ENCODE peak calls at places on chromosomes 6 and 20, in eight cellular contexts. J, X, T, O, G, H, A and V are unnamed samples.

GRCh38 chr20:17871181-17871580 is 97.4 kb downstream of the SNX5 start:
- DNase-seq in J (no peak), X (no peak), T (no peak), O (no peak), G (no peak), H (no peak), A (no peak), V (no peak)

GRCh38 chr6:89145962-89146747 is at the start of gene PM20D2:
- DNase-seq in J (peak), X (peak), T (peak), O (peak), G (no peak), H (peak), A (peak), V (peak)

GRCh38 chr6:112116215-112116614 is 28.8 kb downstream of the FAM229B start:
- DNase-seq in J (no peak), X (no peak), T (no peak), O (no peak), G (no peak), H (no peak), A (no peak), V (no peak)

GRCh38 chr6:104509355-104509754 is 350.4 kb downstream of the HACE1 start:
- DNase-seq in J (no peak), X (no peak), T (no peak), O (no peak), G (no peak), H (no peak), A (no peak), V (no peak)

GRCh38 chr20:50957276-50957675 is 1.1 kb downstream of the DPM1 start:
- DNase-seq in J (no peak), X (no peak), T (no peak), O (no peak), G (no peak), H (no peak), A (no peak), V (no peak)

GRCh38 chr6:43077981-43078411 is 1.9 kb downstream of the PTK7 start:
- DNase-seq in J (no peak), X (no peak), T (no peak), O (no peak), G (no peak), H (no peak), A (peak), V (no peak)

GRCh38 chr20:19723834-19724430 is 34.1 kb upstream of the RIN2 start:
- DNase-seq in J (no peak), X (no peak), T (no peak), O (no peak), G (no peak), H (no peak), A (no peak), V (no peak)

GRCh38 chr6:150068173-150068785 is 642 bp downstream of the ULBP3 start:
- DNase-seq in J (no peak), X (no peak), T (no peak), O (no peak), G (no peak), H (no peak), A (no peak), V (no peak)

GRCh38 chr20:42204261-42204660 is 586.1 kb upstream of the CHD6 start:
- DNase-seq in J (no peak), X (peak), T (no peak), O (no peak), G (no peak), H (no peak), A (no peak), V (no peak)

GRCh38 chr6:159098636-159099106 is 53.9 kb upstream of the TAGAP start:
- DNase-seq in J (peak), X (no peak), T (no peak), O (no peak), G (no peak), H (peak), A (no peak), V (peak)

GRCh38 chr20:47993035-47993755 is 207.9 kb upstream of the SULF2 start:
- DNase-seq in J (no peak), X (no peak), T (no peak), O (no peak), G (no peak), H (no peak), A (no peak), V (no peak)

GRCh38 chr6:16392010-16392409 is 153.6 kb downstream of the GMPR start:
- DNase-seq in J (no peak), X (no peak), T (no peak), O (no peak), G (no peak), H (no peak), A (no peak), V (no peak)

GRCh38 chr20:44696315-44696714 is 18.9 kb upstream of the CCN5 start:
- DNase-seq in J (no peak), X (no peak), T (no peak), O (no peak), G (no peak), H (no peak), A (no peak), V (no peak)

GRCh38 chr20:11799131-11799800 is 118.4 kb upstream of the BTBD3 start:
- DNase-seq in J (no peak), X (no peak), T (no peak), O (no peak), G (no peak), H (no peak), A (no peak), V (no peak)

GRCh38 chr20:45946149-45946970 is 11.9 kb downstream of the PCIF1 start:
- DNase-seq in J (peak), X (peak), T (no peak), O (no peak), G (no peak), H (no peak), A (no peak), V (no peak)

GRCh38 chr20:45945678-45946148 is 11.2 kb downstream of the PCIF1 start:
- DNase-seq in J (no peak), X (no peak), T (no peak), O (peak), G (no peak), H (no peak), A (no peak), V (no peak)

GRCh38 chr20:45943613-45944012 is 9.1 kb downstream of the PCIF1 start:
- DNase-seq in J (no peak), X (no peak), T (no peak), O (no peak), G (no peak), H (no peak), A (no peak), V (no peak)

GRCh38 chr20:45944151-45944964 is 9.9 kb downstream of the PCIF1 start:
- DNase-seq in J (no peak), X (no peak), T (no peak), O (peak), G (no peak), H (no peak), A (no peak), V (no peak)

GRCh38 chr20:45944965-45945677 is 10.6 kb downstream of the PCIF1 start:
- DNase-seq in J (no peak), X (no peak), T (no peak), O (no peak), G (no peak), H (no peak), A (no peak), V (no peak)
- TF ChIP-seq CTCF in J (no peak), X (no peak), T (no peak), O (no peak), G (no peak), H (no peak), A (no peak), V (no peak)

GRCh38 chr6:167907837-167908681 is 81.3 kb downstream of the AFDN start:
- DNase-seq in J (no peak), X (peak), T (no peak), O (peak), G (no peak), H (no peak), A (no peak), V (no peak)
- TF ChIP-seq CTCF in J (peak), X (peak), T (peak), O (peak), G (peak), H (no peak), A (peak), V (no peak)

GRCh38 chr6:73942581-73942980 is 246.6 kb downstream of the CD109 start:
- DNase-seq in J (no peak), X (no peak), T (no peak), O (no peak), G (no peak), H (no peak), A (peak), V (no peak)
- TF ChIP-seq CTCF in J (no peak), X (no peak), T (no peak), O (no peak), G (no peak), H (no peak), A (peak), V (no peak)

DNA sequence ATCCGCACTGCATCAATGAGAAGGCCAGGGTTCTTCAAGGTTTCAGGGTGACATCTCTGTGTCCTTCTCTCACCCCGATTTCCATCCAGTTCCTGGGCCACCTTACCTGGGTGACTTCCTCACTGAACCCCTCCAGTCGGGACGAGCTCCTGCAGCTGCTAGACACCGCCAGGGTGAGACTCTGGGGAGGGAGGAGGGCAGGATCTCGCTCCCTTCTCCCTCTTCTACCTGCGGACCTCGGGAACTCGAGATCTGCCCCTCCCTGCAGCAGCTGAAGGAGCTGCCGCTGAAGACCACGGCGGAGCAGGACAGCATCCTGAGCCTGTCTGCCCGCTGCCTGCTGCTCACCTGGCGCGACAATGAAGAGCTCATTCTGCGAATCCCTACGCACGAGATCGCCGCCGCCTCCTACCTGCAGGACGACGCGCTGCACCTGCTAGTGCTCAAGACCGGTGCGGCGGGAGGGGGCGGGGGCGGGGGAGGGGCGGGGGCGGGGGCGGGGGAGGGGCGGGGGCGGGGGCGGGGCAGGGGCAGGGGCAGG is 7.5 kb downstream of the CCM2L start:
- DNase-seq in J (peak), X (no peak), T (peak), O (no peak), G (no peak), H (peak), A (peak), V (peak)
- TF ChIP-seq CTCF in J (peak), X (no peak), T (no peak), O (no peak), G (no peak), H (no peak), A (peak), V (no peak)

DNA sequence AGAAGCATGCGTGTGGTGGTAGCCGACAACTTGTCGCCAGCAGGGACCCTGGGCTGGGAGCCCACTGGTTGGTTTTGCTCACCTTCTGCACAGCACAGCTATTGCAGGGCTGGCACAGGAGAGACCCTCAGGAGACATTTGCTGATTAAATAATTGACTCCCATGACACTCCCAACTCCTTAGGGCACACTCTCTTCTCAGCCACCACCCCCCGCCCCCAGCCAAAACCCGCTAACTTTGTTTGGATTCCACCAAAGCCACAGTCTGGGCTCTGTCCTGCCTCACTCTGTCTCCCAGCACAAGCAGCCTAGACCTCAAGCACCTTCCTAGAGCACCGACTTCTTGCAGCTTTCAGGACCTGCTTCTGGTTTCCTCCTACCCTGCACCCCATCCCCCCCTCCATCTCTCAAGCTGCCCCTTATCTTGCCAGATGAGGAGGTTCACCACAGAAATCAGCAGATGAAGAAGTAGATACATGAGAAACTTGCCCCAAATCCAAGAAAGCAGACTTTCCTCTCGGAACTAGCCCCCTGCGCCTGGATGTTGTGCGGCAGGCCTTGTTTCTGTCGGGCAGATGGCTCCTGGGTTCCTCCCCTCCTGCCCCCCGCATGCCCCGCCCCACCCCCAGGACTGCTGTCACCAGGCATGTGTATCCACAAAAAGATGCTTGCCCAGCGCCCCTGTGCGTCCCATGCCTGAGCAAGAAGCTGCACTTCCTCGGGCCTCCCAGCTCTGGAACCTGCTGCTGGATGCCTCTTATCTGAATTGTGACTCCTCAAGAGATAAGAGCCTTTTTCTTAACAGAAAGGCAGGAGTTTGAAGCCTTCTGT is 35.0 kb upstream of the CD93 start:
- DNase-seq in J (no peak), X (no peak), T (no peak), O (no peak), G (no peak), H (no peak), A (no peak), V (no peak)
- TF ChIP-seq CTCF in J (no peak), X (no peak), T (no peak), O (no peak), G (no peak), H (no peak), A (no peak), V (no peak)

GRCh38 chr6:165861226-165861625 is 198.2 kb upstream of the PDE10A start:
- DNase-seq in J (no peak), X (no peak), T (no peak), O (no peak), G (no peak), H (no peak), A (peak), V (no peak)
- TF ChIP-seq CTCF in J (no peak), X (no peak), T (no peak), O (no peak), G (no peak), H (no peak), A (peak), V (no peak)